ENCODE peak calls at places on chromosomes 13 and 19, in five cellular contexts. C, O, R, M and N are unnamed samples.

GRCh38 chr13:82675024-82675423 is 1207.2 kb downstream of the SLITRK1 start:
- DNase-seq in R (no peak), C (no peak), O (no peak), M (no peak), N (no peak)

GRCh38 chr19:50724522-50725217 is 1.5 kb downstream of the CLEC11A start:
- DNase-seq in R (peak; percentile 84), O (peak; percentile 100), M (peak; percentile 100), C (peak; percentile 65), N (peak; percentile 100)

GRCh38 chr13:79311456-79311855 is 94.6 kb downstream of the RBM26 start:
- DNase-seq in C (no peak), R (no peak), M (no peak), O (no peak), N (peak; percentile 43)

GRCh38 chr13:102191951-102192461 is 209.8 kb downstream of the FGF14 start:
- DNase-seq in M (no peak), C (no peak), R (peak; percentile 18), O (no peak), N (peak; percentile 10)

GRCh38 chr13:102460806-102461205 is 59.0 kb upstream of the FGF14 start:
- DNase-seq in O (no peak), C (no peak), R (no peak), M (no peak), N (no peak)

GRCh38 chr13:109730832-109731335 is 55.5 kb downstream of the IRS2 start:
- DNase-seq in C (no peak), R (no peak), O (no peak), M (no peak), N (peak; percentile 34)

GRCh38 chr13:91960947-91961346 is 562.5 kb downstream of the GPC5 start:
- DNase-seq in O (no peak), R (no peak), C (no peak), M (no peak), N (no peak)

GRCh38 chr13:113937497-113938140 is 36.3 kb downstream of the C13orf46 start:
- DNase-seq in O (no peak), C (no peak), R (no peak), M (peak; percentile 19), N (no peak)

GRCh38 chr19:17737690-17738153 is 13.6 kb upstream of the FCHO1 start:
- DNase-seq in O (no peak), C (no peak), M (no peak), R (no peak), N (no peak)

GRCh38 chr19:6233827-6234511 is 45.8 kb downstream of the MLLT1 start:
- DNase-seq in O (no peak), M (peak; percentile 81), C (no peak), R (no peak), N (peak; percentile 33)

GRCh38 chr13:42361701-42362100 is 89.7 kb downstream of the AKAP11 start:
- DNase-seq in M (no peak), O (no peak), C (no peak), R (no peak), N (no peak)

GRCh38 chr13:30038884-30039283 is 188.5 kb upstream of the UBL3 start:
- DNase-seq in R (no peak), O (no peak), C (no peak), M (no peak), N (peak; percentile 52)

GRCh38 chr13:51844862-51845573 is at the start of gene TMEM272:
- DNase-seq in O (peak; percentile 69), C (no peak), R (no peak), M (no peak), N (peak; percentile 45)

GRCh38 chr13:24985102-24985501 is 110.8 kb upstream of the PABPC3 start:
- DNase-seq in C (no peak), M (no peak), R (no peak), O (no peak), N (no peak)
- TF ChIP-seq CTCF in C (no peak), M (no peak), R (no peak), O (no peak), N (no peak)

DNA sequence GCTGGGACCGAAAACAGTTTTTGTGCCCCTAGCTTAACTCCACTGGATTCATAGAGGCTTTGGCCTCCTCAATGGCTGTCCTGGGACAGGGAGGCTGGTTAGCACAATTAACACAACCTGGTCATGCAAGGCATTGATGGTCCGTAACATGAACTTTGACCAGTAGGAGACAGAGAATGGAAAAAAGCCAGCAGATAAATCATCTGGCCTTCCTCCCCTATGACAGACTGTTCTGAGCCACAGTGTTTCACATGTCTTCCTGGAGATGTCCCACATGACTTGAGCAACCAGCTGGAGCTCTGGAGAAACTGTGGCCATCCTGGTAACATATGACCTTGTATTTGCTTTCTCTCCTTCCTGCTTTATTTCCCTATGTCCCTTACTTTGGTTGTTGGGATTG is 244.2 kb downstream of the UQCRFS1 start:
- DNase-seq in R (no peak), O (no peak), M (no peak), C (no peak), N (no peak)
- H3K4me3 ChIP-seq in R (no peak overlapping the region), O (no peak overlapping the region), M (no peak overlapping the region), C (no peak overlapping the region), N (no peak overlapping the region)

GRCh38 chr19:45687599-45687998 is 4.2 kb downstream of the SNRPD2 start:
- DNase-seq in O (no peak), R (no peak), C (no peak), M (no peak), N (no peak)
- TF ChIP-seq CTCF in O (no peak), R (no peak), C (no peak), M (no peak), N (no peak)

GRCh38 chr13:44546164-44546563 is 30.0 kb downstream of the TSC22D1 start:
- DNase-seq in M (no peak), C (no peak), O (no peak), R (no peak), N (no peak)

GRCh38 chr13:44540761-44541434 is 35.2 kb downstream of the TSC22D1 start:
- DNase-seq in R (no peak), C (no peak), M (no peak), O (no peak), N (no peak)

GRCh38 chr13:44537238-44537637 is 38.9 kb downstream of the TSC22D1 start:
- DNase-seq in O (no peak), M (no peak), C (no peak), R (no peak), N (no peak)

GRCh38 chr13:44543424-44543823 is 32.7 kb downstream of the TSC22D1 start:
- DNase-seq in R (no peak), C (no peak), M (no peak), O (no peak), N (no peak)

GRCh38 chr13:44541601-44542000 is 34.5 kb downstream of the TSC22D1 start:
- DNase-seq in C (no peak), R (no peak), O (no peak), M (no peak), N (no peak)
- H3K4me3 ChIP-seq in C (no peak overlapping the region), R (no peak overlapping the region), O (no peak overlapping the region), M (no peak overlapping the region), N (no peak overlapping the region)

GRCh38 chr13:72808917-72809500 is 27.1 kb downstream of the PIBF1 start:
- DNase-seq in O (no peak), R (no peak), C (no peak), M (no peak), N (peak; percentile 27)
- TF ChIP-seq CTCF in O (no peak), R (no peak), C (peak; percentile 66), M (peak; percentile 33), N (peak; percentile 39)

GRCh38 chr19:1432507-1432887 is 5.7 kb upstream of the RPS15 start:
- DNase-seq in C (no peak), R (no peak), M (peak; percentile 75), O (no peak), N (no peak)
- H3K4me3 ChIP-seq in C (no peak overlapping the region), R (no peak overlapping the region), M (no peak overlapping the region), O (no peak overlapping the region), N (no peak overlapping the region)

GRCh38 chr19:48123907-48124675 is 13.5 kb upstream of the PLA2G4C start:
- DNase-seq in M (no peak), R (peak; percentile 78), C (no peak), O (peak; percentile 91), N (peak; percentile 86)
- TF ChIP-seq CTCF in M (no peak), R (peak; percentile 49), C (no peak), O (no peak), N (peak; percentile 33)

DNA sequence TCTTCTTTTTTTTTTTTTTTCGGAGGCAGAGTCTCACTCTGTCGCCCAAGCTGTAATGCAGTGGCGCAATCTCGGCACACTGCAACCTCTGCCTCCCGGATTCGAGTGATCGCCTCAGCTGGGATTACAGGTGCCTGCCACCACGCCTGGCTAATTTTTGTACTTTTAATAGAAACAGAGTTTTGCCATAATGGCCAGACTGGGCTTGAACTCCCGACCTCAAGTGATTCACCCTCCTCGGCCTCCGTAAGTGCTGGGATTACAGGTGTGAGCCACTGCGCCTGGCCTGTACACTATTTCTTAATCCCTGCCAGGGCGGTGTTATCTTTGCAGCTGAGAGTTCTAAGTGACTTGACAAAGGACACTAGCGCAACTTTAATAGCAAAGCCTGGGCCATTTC is 36.9 kb upstream of the LSM14A start:
- DNase-seq in M (no peak), O (no peak), R (no peak), C (no peak), N (no peak)
- H3K4me3 ChIP-seq in M (no peak overlapping the region), O (peak overlapping the region; percentile 84), R (no peak overlapping the region), C (no peak overlapping the region), N (no peak overlapping the region)